ENCODE peak calls at places on chromosomes 6 and 20, in five cellular contexts. S, X, B, J and F are unnamed samples.

GRCh38 chr6:11264100-11264499 is 31.6 kb upstream of the NEDD9 start:
- DNase-seq in S (no peak), X (no peak), J (no peak), B (no peak), F (no peak)

GRCh38 chr20:36206068-36206467 is 30.2 kb upstream of the AAR2 start:
- DNase-seq in X (no peak), B (no peak), S (no peak), J (no peak), F (no peak)

GRCh38 chr20:14957416-14957815 is 620.0 kb upstream of the FLRT3 start:
- DNase-seq in S (no peak), X (no peak), B (no peak), J (no peak), F (no peak)

GRCh38 chr6:148137652-148138051 is 205.0 kb upstream of the SASH1 start:
- DNase-seq in B (no peak), J (no peak), S (no peak), X (no peak), F (no peak)

GRCh38 chr6:51868591-51869355 is 218.6 kb downstream of the PKHD1 start:
- DNase-seq in J (no peak), S (no peak), B (peak; percentile 96), X (no peak), F (peak; percentile 12)

GRCh38 chr6:158715330-158716311 is 65.8 kb downstream of the SYTL3 start:
- DNase-seq in B (no peak), S (no peak), J (peak; percentile 74), X (no peak), F (no peak)

GRCh38 chr6:22774129-22774528 is 204.8 kb downstream of the HDGFL1 start:
- DNase-seq in J (no peak), B (no peak), S (no peak), X (no peak), F (no peak)

GRCh38 chr6:116369540-116370327 is 1.0 kb upstream of the DSE start:
- DNase-seq in J (no peak), X (no peak), S (no peak), B (no peak), F (no peak)

GRCh38 chr6:137166247-137167098 is 7.0 kb downstream of the IL22RA2 start:
- DNase-seq in J (no peak), X (no peak), B (no peak), S (no peak), F (no peak)

GRCh38 chr6:11318835-11319813 is 86.7 kb upstream of the NEDD9 start:
- DNase-seq in B (no peak), S (no peak), J (no peak), X (no peak), F (no peak)

GRCh38 chr6:17167327-17167979 is 65.6 kb downstream of the STMND1 start:
- DNase-seq in X (peak; percentile 30), J (no peak), B (peak; percentile 80), S (no peak), F (peak; percentile 1)

GRCh38 chr6:32087574-32088486 is 21.3 kb downstream of the TNXB start:
- DNase-seq in X (peak; percentile 70), S (peak; percentile 62), B (peak; percentile 88), J (peak; percentile 91), F (peak; percentile 80)

GRCh38 chr6:38058022-38058421 is 238.5 kb downstream of the ZFAND3 start:
- DNase-seq in B (peak; percentile 58), X (no peak), S (no peak), J (no peak), F (peak; percentile 44)

GRCh38 chr20:20217626-20218025 is 150.3 kb upstream of the INSM1 start:
- DNase-seq in X (no peak), S (no peak), B (no peak), J (no peak), F (no peak)

GRCh38 chr20:32091888-32092346 is 17.6 kb upstream of the TM9SF4 start:
- DNase-seq in B (peak; percentile 81), X (peak; percentile 88), S (peak; percentile 62), J (peak; percentile 87), F (peak; percentile 77)

GRCh38 chr6:53119349-53119748 is 29.3 kb downstream of the GCM1 start:
- DNase-seq in J (no peak), X (no peak), S (no peak), B (peak; percentile 82), F (no peak)

GRCh38 chr6:157268396-157268795 is 54.9 kb downstream of the TMEM242 start:
- DNase-seq in S (no peak), B (no peak), J (no peak), X (no peak), F (no peak)

GRCh38 chr20:58374906-58375760 is 13.9 kb upstream of the VAPB start:
- DNase-seq in J (no peak), S (no peak), X (no peak), B (no peak), F (no peak)

GRCh38 chr6:8526619-8527018 is 91.3 kb upstream of the SLC35B3 start:
- DNase-seq in X (no peak), S (no peak), J (no peak), B (no peak), F (no peak)

GRCh38 chr6:5656226-5656625 is 350.5 kb downstream of the NRN1 start:
- DNase-seq in B (no peak), S (no peak), X (no peak), J (no peak), F (no peak)

GRCh38 chr20:11337361-11338130 is 580.1 kb upstream of the BTBD3 start:
- DNase-seq in B (no peak), S (no peak), X (no peak), J (no peak), F (no peak)

GRCh38 chr20:48831702-48832422 is 4.1 kb upstream of the PREX1 start:
- DNase-seq in S (no peak), B (peak; percentile 95), X (no peak), J (no peak), F (peak; percentile 60)

GRCh38 chr6:120992257-120992656 is 342.0 kb downstream of the TBC1D32 start:
- DNase-seq in S (no peak), B (no peak), J (no peak), X (no peak), F (no peak)

GRCh38 chr6:14881399-14881798 is 364.5 kb upstream of the JARID2 start:
- DNase-seq in B (peak; percentile 79), S (no peak), X (no peak), J (no peak), F (peak; percentile 82)

GRCh38 chr6:156794546-156794945 is 17.4 kb downstream of the ARID1B start:
- DNase-seq in X (no peak), S (no peak), B (no peak), J (no peak), F (no peak)

GRCh38 chr6:166333172-166333995 is 9.0 kb downstream of the SFT2D1 start:
- DNase-seq in J (no peak), S (no peak), X (no peak), B (no peak), F (no peak)

GRCh38 chr6:126337323-126337722 is 2.6 kb upstream of the CENPW start:
- DNase-seq in S (no peak), B (no peak), J (no peak), X (no peak), F (peak; percentile 86)

GRCh38 chr6:131744432-131744831 is 33.6 kb upstream of the CTAGE9 start:
- DNase-seq in S (no peak), J (no peak), B (no peak), X (no peak), F (no peak)

GRCh38 chr6:112951829-112952228 is 604.7 kb downstream of the RFPL4B start:
- DNase-seq in X (no peak), J (no peak), B (peak; percentile 34), S (no peak), F (peak; percentile 27)

GRCh38 chr6:71421611-71422010 is 133.0 kb downstream of the OGFRL1 start:
- DNase-seq in B (no peak), J (no peak), S (no peak), X (no peak), F (no peak)

GRCh38 chr6:71419954-71420692 is 131.5 kb downstream of the OGFRL1 start:
- DNase-seq in B (peak; percentile 37), S (no peak), X (peak; percentile 46), J (peak; percentile 82), F (peak; percentile 32)

GRCh38 chr6:71419217-71419953 is 130.8 kb downstream of the OGFRL1 start:
- DNase-seq in J (peak; percentile 67), B (peak; percentile 15), X (no peak), S (no peak), F (no peak)

GRCh38 chr6:71420693-71421328 is 132.2 kb downstream of the OGFRL1 start:
- DNase-seq in J (peak; percentile 96), B (peak; percentile 92), S (no peak), X (peak; percentile 87), F (peak; percentile 93)
- TF ChIP-seq CTCF in J (no peak), B (no peak), S (no peak), X (no peak), F (no peak)

DNA sequence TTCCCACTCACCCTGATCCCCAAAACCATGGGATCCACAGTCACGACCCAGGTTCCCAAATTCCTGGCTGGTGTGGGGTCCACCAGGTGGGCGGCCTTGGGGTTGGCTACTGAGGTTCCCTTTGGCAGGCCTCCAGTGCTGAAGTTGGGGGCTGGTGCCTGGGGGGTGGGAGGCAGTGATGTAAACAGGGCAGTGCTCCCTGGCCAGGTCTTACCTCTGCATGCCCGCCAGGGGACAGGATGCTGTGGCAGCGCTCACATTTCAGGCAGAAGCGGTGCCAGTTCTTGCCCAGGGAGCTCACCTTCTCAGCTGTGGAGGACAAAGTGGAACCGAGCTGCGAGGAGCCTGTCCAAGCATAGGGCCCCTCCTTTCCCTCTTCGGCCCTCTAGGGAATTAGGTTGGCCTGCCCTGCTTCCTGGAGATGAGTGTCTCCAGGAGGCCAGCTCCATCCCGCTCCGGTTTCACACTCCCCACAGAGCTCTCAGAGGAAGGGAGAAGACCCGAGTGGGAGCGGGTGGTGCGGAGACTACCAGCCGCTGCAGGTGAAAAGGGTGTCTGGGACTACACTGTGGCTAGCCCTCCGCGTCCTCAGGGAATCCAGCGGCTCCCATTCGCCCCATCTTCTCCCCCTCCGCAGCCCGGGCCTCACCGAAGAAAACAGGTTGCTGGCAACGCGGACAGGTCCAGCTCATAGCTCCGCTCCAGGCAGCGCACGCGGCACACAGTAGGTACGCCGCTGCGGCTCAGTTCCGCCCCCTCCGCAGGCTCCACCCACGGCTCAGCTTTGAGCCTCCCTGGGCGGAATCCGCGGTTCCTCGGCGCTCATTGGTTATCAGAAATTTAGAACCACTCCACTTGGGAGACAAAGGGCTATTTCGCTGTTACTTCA is at the start of gene CRIP3:
- DNase-seq in J (no peak), S (peak; percentile 38), B (peak; percentile 64), X (no peak), F (peak; percentile 56)
- TF ChIP-seq CTCF in J (peak; percentile 9), S (peak; percentile 41), B (peak; percentile 53), X (peak; percentile 37), F (peak; percentile 34)

GRCh38 chr6:25601797-25602679 is 50.0 kb upstream of the SCGN start:
- DNase-seq in X (no peak), S (no peak), J (no peak), B (peak; percentile 70), F (peak; percentile 58)
- TF ChIP-seq CTCF in X (peak; percentile 83), S (peak; percentile 81), J (peak; percentile 61), B (peak; percentile 87), F (peak; percentile 47)

DNA sequence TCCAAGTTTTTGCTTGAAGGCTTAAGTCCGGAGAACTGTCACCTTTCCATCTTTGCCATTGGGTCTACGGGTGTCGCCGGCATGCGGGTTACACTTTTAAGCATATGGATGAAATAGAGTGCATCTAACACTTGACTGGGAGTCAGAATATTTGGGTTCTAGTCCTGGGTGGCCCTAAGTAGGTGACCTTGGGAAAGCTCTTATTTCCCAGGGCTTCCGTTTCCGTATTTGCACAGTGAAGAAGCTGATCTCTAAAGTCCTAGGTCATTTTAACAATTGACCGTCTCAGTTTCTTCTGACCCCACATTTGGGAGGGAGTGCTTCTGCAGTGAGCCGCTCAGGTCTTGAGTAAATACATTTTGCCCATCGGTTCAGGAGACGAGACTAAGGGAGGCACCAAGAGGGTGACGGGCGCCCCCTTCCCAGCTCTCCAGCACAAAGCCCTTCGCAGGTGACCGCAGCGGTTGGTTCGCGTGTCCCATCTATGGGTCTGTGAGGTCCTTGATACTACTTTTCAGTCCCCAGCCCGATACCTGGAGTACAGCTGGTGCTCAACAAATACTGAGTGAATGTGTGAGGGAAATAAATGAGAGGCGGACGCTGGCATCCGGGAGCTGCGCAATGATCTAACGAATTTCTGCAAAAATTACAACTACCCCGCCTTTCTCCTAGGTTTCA is 580 bp upstream of the BLTP3A start:
- DNase-seq in S (peak; percentile 34), B (peak; percentile 41), X (peak; percentile 34), J (peak; percentile 78), F (peak; percentile 48)
- TF ChIP-seq CTCF in S (no peak), B (peak; percentile 61), X (peak; percentile 34), J (no peak), F (no peak)